ENCODE peak calls at places on chromosomes 13 and 19, in seven cellular contexts. One of them, this sample, is unnamed.

GRCh38 chr19:38453596-38453995 is 20.1 kb downstream of the RYR1 start:
- DNase-seq in stomach: no peak
- DNase-seq in cardiac fibroblast: no peak
- DNase-seq in lower leg skin: no peak
- DNase-seq in Caco-2: no peak
- DNase-seq in cardiac muscle cell: no peak
- DNase-seq in mucosa of descending colon: no peak
- DNase-seq in this sample: no peak

GRCh38 chr19:33374406-33374703 is 846 bp downstream of the CEBPG start:
- DNase-seq in cardiac muscle cell: peak; percentile 42
- DNase-seq in mucosa of descending colon: peak; percentile 56
- DNase-seq in cardiac fibroblast: no peak
- DNase-seq in stomach: no peak
- DNase-seq in lower leg skin: no peak
- DNase-seq in Caco-2: no peak
- DNase-seq in this sample: no peak

GRCh38 chr13:99468971-99469545 is 32.2 kb upstream of the TM9SF2 start:
- DNase-seq in lower leg skin: no peak
- DNase-seq in cardiac fibroblast: no peak
- DNase-seq in cardiac muscle cell: no peak
- DNase-seq in Caco-2: no peak
- DNase-seq in stomach: no peak
- DNase-seq in mucosa of descending colon: no peak
- DNase-seq in this sample: no peak

GRCh38 chr19:3184847-3185481 is 766 bp upstream of the NCLN start:
- DNase-seq in cardiac fibroblast: peak; percentile 75
- DNase-seq in Caco-2: peak; percentile 60
- DNase-seq in stomach: peak; percentile 73
- DNase-seq in lower leg skin: no peak
- DNase-seq in mucosa of descending colon: no peak
- DNase-seq in cardiac muscle cell: peak; percentile 82
- DNase-seq in this sample: no peak

GRCh38 chr13:31380728-31381127 is 181.0 kb downstream of the B3GLCT start:
- DNase-seq in Caco-2: no peak
- DNase-seq in cardiac muscle cell: peak; percentile 19
- DNase-seq in stomach: no peak
- DNase-seq in lower leg skin: no peak
- DNase-seq in mucosa of descending colon: no peak
- DNase-seq in cardiac fibroblast: no peak
- DNase-seq in this sample: no peak

GRCh38 chr19:21474671-21475181 is 30.7 kb upstream of the ZNF429 start:
- DNase-seq in stomach: peak; percentile 75
- DNase-seq in cardiac muscle cell: peak; percentile 92
- DNase-seq in mucosa of descending colon: peak; percentile 87
- DNase-seq in lower leg skin: no peak
- DNase-seq in cardiac fibroblast: peak; percentile 48
- DNase-seq in Caco-2: no peak
- DNase-seq in this sample: no peak

GRCh38 chr19:13102666-13103584 is at the start of gene LYL1:
- DNase-seq in stomach: peak; percentile 86
- DNase-seq in cardiac fibroblast: peak; percentile 77
- DNase-seq in lower leg skin: no peak
- DNase-seq in mucosa of descending colon: peak; percentile 75
- DNase-seq in Caco-2: peak; percentile 75
- DNase-seq in cardiac muscle cell: peak; percentile 89
- DNase-seq in this sample: no peak

GRCh38 chr13:104057851-104058250 is 991.6 kb upstream of the SLC10A2 start:
- DNase-seq in cardiac muscle cell: no peak
- DNase-seq in Caco-2: no peak
- DNase-seq in lower leg skin: no peak
- DNase-seq in mucosa of descending colon: no peak
- DNase-seq in stomach: no peak
- DNase-seq in cardiac fibroblast: no peak
- DNase-seq in this sample: no peak

GRCh38 chr13:63625869-63626268 is 2210.2 kb upstream of the PCDH20 start:
- DNase-seq in stomach: no peak
- DNase-seq in cardiac fibroblast: no peak
- DNase-seq in cardiac muscle cell: no peak
- DNase-seq in lower leg skin: no peak
- DNase-seq in mucosa of descending colon: no peak
- DNase-seq in Caco-2: no peak
- DNase-seq in this sample: no peak

GRCh38 chr19:10764340-10764894 is 46.5 kb downstream of the DNM2 start:
- DNase-seq in Caco-2: no peak
- DNase-seq in lower leg skin: no peak
- DNase-seq in stomach: peak; percentile 65
- DNase-seq in cardiac muscle cell: peak; percentile 24
- DNase-seq in mucosa of descending colon: peak; percentile 90
- DNase-seq in cardiac fibroblast: no peak
- DNase-seq in this sample: no peak

GRCh38 chr13:112183544-112184145 is 116.7 kb downstream of the SOX1 start:
- DNase-seq in stomach: no peak
- DNase-seq in mucosa of descending colon: no peak
- DNase-seq in lower leg skin: no peak
- DNase-seq in Caco-2: no peak
- DNase-seq in cardiac muscle cell: no peak
- DNase-seq in cardiac fibroblast: no peak
- DNase-seq in this sample: no peak

GRCh38 chr13:100984349-100984748 is 309.8 kb upstream of the TMTC4 start:
- DNase-seq in cardiac fibroblast: no peak
- DNase-seq in Caco-2: no peak
- DNase-seq in lower leg skin: no peak
- DNase-seq in stomach: no peak
- DNase-seq in cardiac muscle cell: no peak
- DNase-seq in mucosa of descending colon: no peak
- DNase-seq in this sample: no peak

GRCh38 chr19:54388001-54388802 is 23.5 kb upstream of the LAIR1 start:
- DNase-seq in lower leg skin: no peak
- DNase-seq in cardiac muscle cell: no peak
- DNase-seq in Caco-2: no peak
- DNase-seq in stomach: no peak
- DNase-seq in mucosa of descending colon: peak; percentile 43
- DNase-seq in cardiac fibroblast: no peak
- DNase-seq in this sample: no peak

GRCh38 chr19:56671613-56671994 is at the start of gene ZNF835:
- DNase-seq in mucosa of descending colon: peak; percentile 84
- DNase-seq in cardiac fibroblast: peak; percentile 58
- DNase-seq in stomach: peak; percentile 76
- DNase-seq in cardiac muscle cell: peak; percentile 57
- DNase-seq in lower leg skin: peak; percentile 73
- DNase-seq in Caco-2: no peak
- DNase-seq in this sample: no peak

GRCh38 chr19:48991011-48991609 is 2.0 kb downstream of the GYS1 start:
- DNase-seq in mucosa of descending colon: no peak
- DNase-seq in lower leg skin: no peak
- DNase-seq in cardiac fibroblast: no peak
- DNase-seq in cardiac muscle cell: no peak
- DNase-seq in Caco-2: no peak
- DNase-seq in stomach: no peak
- DNase-seq in this sample: no peak

GRCh38 chr13:30819136-30819875 is 84.0 kb downstream of the ALOX5AP start:
- DNase-seq in stomach: no peak
- DNase-seq in cardiac fibroblast: no peak
- DNase-seq in cardiac muscle cell: no peak
- DNase-seq in mucosa of descending colon: no peak
- DNase-seq in lower leg skin: no peak
- DNase-seq in Caco-2: no peak
- DNase-seq in this sample: no peak

GRCh38 chr13:103615778-103616177 is 549.6 kb upstream of the SLC10A2 start:
- DNase-seq in cardiac fibroblast: no peak
- DNase-seq in lower leg skin: no peak
- DNase-seq in cardiac muscle cell: no peak
- DNase-seq in stomach: no peak
- DNase-seq in Caco-2: no peak
- DNase-seq in mucosa of descending colon: no peak
- DNase-seq in this sample: no peak

GRCh38 chr13:114299604-114300305 is 14.5 kb upstream of the CHAMP1 start:
- DNase-seq in cardiac fibroblast: no peak
- DNase-seq in lower leg skin: no peak
- DNase-seq in Caco-2: no peak
- DNase-seq in cardiac muscle cell: no peak
- DNase-seq in mucosa of descending colon: no peak
- DNase-seq in stomach: no peak
- DNase-seq in this sample: no peak

GRCh38 chr13:25977216-25977615 is 74.6 kb downstream of the SHISA2 start:
- DNase-seq in cardiac fibroblast: no peak
- DNase-seq in mucosa of descending colon: no peak
- DNase-seq in stomach: no peak
- DNase-seq in lower leg skin: no peak
- DNase-seq in Caco-2: no peak
- DNase-seq in cardiac muscle cell: peak; percentile 10
- DNase-seq in this sample: no peak

GRCh38 chr13:48731957-48732569 is 78.3 kb downstream of the CYSLTR2 start:
- DNase-seq in cardiac fibroblast: peak; percentile 42
- DNase-seq in cardiac muscle cell: peak; percentile 42
- DNase-seq in mucosa of descending colon: peak; percentile 68
- DNase-seq in stomach: peak; percentile 50
- DNase-seq in lower leg skin: no peak
- DNase-seq in Caco-2: peak; percentile 51
- DNase-seq in this sample: no peak

GRCh38 chr19:4678881-4679379 is 8.8 kb upstream of the MYDGF start:
- DNase-seq in cardiac muscle cell: peak; percentile 59
- DNase-seq in lower leg skin: no peak
- DNase-seq in Caco-2: peak; percentile 35
- DNase-seq in stomach: no peak
- DNase-seq in cardiac fibroblast: peak; percentile 5
- DNase-seq in mucosa of descending colon: no peak
- DNase-seq in this sample: no peak

GRCh38 chr13:20151612-20152011 is 9.2 kb downstream of the GJA3 start:
- DNase-seq in mucosa of descending colon: no peak
- DNase-seq in lower leg skin: no peak
- DNase-seq in stomach: no peak
- DNase-seq in Caco-2: no peak
- DNase-seq in cardiac fibroblast: no peak
- DNase-seq in cardiac muscle cell: no peak
- DNase-seq in this sample: no peak

GRCh38 chr13:20142019-20142926 is 18.6 kb downstream of the GJA3 start:
- DNase-seq in stomach: no peak
- DNase-seq in lower leg skin: no peak
- DNase-seq in cardiac muscle cell: no peak
- DNase-seq in Caco-2: no peak
- DNase-seq in cardiac fibroblast: no peak
- DNase-seq in mucosa of descending colon: no peak
- DNase-seq in this sample: no peak

GRCh38 chr19:6087074-6087506 is 23.2 kb downstream of the RFX2 start:
- DNase-seq in stomach: no peak
- DNase-seq in cardiac muscle cell: no peak
- DNase-seq in cardiac fibroblast: no peak
- DNase-seq in Caco-2: peak; percentile 71
- DNase-seq in lower leg skin: no peak
- DNase-seq in mucosa of descending colon: peak; percentile 70
- DNase-seq in this sample: no peak

GRCh38 chr13:113415032-113415431 is 38.3 kb downstream of the ADPRHL1 start:
- DNase-seq in cardiac fibroblast: no peak
- DNase-seq in stomach: no peak
- DNase-seq in lower leg skin: no peak
- DNase-seq in mucosa of descending colon: no peak
- DNase-seq in Caco-2: no peak
- DNase-seq in cardiac muscle cell: no peak
- DNase-seq in this sample: no peak

GRCh38 chr19:18915639-18916038 is 3.5 kb downstream of the COPE start:
- DNase-seq in cardiac fibroblast: peak; percentile 56
- DNase-seq in Caco-2: peak; percentile 55
- DNase-seq in lower leg skin: no peak
- DNase-seq in stomach: peak; percentile 36
- DNase-seq in mucosa of descending colon: peak; percentile 62
- DNase-seq in cardiac muscle cell: peak; percentile 43
- DNase-seq in this sample: no peak

GRCh38 chr19:52369463-52370340 is at the start of gene ZNF880:
- DNase-seq in cardiac muscle cell: peak; percentile 89
- DNase-seq in cardiac fibroblast: peak; percentile 94
- DNase-seq in mucosa of descending colon: peak; percentile 93
- DNase-seq in stomach: peak; percentile 92
- DNase-seq in lower leg skin: peak; percentile 90
- DNase-seq in Caco-2: peak; percentile 65
- DNase-seq in this sample: peak; percentile 74

DNA sequence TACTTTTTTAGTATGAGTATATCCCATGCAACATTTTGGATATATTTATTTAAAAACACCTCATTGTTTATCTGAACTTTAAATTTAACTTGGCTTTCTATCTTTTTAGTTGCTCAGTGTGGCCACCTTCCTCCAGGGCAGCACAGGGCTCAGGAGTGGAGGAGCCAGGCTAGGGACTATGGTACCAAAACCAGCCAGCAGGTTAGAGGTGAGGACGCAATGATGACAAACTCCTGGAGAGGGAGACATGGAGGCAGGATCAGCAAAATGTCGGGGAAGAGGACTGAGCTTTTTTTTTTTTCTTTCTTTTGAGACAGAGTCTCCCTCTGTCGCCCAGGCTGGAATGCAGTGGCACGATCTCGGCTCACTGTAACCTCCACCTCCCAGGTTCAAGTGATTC is 29.6 kb upstream of the CALM3 start:
- DNase-seq in cardiac fibroblast: peak; percentile 31
- DNase-seq in stomach: no peak
- DNase-seq in mucosa of descending colon: no peak
- DNase-seq in Caco-2: peak; percentile 78
- DNase-seq in lower leg skin: no peak
- DNase-seq in cardiac muscle cell: peak; percentile 23
- DNase-seq in this sample: no peak
- TF ChIP-seq CTCF in cardiac fibroblast: peak; percentile 20
- TF ChIP-seq CTCF in stomach: no peak
- TF ChIP-seq CTCF in mucosa of descending colon: no peak
- TF ChIP-seq CTCF in Caco-2: peak; percentile 34
- TF ChIP-seq CTCF in lower leg skin: no peak
- TF ChIP-seq CTCF in cardiac muscle cell: no peak
- TF ChIP-seq CTCF in this sample: peak; percentile 15

DNA sequence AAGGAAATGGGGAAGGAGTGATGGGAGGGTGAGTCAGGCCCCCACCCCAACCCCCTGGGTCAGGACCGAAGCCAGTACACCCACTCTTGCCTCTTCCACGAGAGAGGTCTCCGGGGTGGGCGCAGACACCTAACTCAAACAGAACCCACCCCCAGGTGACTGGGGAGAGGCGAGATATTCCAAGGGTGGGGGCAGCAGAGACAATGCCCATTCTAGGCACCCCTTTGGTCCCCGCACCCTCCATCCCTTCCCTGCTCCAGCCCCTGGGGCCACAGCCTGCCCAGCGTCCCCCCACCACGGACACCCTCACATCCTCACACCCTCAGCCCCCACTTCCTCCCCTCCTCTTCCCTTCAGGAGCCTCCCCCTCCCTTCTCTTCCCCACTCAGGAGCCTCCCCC is 682 bp downstream of the ZSCAN18 start:
- DNase-seq in Caco-2: no peak
- DNase-seq in mucosa of descending colon: no peak
- DNase-seq in lower leg skin: no peak
- DNase-seq in cardiac fibroblast: no peak
- DNase-seq in cardiac muscle cell: no peak
- DNase-seq in stomach: no peak
- DNase-seq in this sample: no peak
- H3K4me3 ChIP-seq in Caco-2: no peak overlapping the region
- H3K4me3 ChIP-seq in mucosa of descending colon: no peak overlapping the region
- H3K4me3 ChIP-seq in lower leg skin: peak overlapping the region; percentile 84
- H3K4me3 ChIP-seq in cardiac fibroblast: peak overlapping the region; percentile 98
- H3K4me3 ChIP-seq in cardiac muscle cell: peak overlapping the region; percentile 69
- H3K4me3 ChIP-seq in stomach: peak overlapping the region; percentile 66
- H3K4me3 ChIP-seq in this sample: peak overlapping the region; percentile 88

GRCh38 chr19:27793644-27794443 is 1419.1 kb downstream of the UQCRFS1 start:
- DNase-seq in stomach: peak; percentile 92
- DNase-seq in cardiac fibroblast: peak; percentile 94
- DNase-seq in lower leg skin: peak; percentile 94
- DNase-seq in cardiac muscle cell: peak; percentile 95
- DNase-seq in Caco-2: peak; percentile 93
- DNase-seq in mucosa of descending colon: peak; percentile 94
- DNase-seq in this sample: peak; percentile 92
- TF ChIP-seq CTCF in stomach: no peak
- TF ChIP-seq CTCF in cardiac fibroblast: no peak
- TF ChIP-seq CTCF in lower leg skin: no peak
- TF ChIP-seq CTCF in cardiac muscle cell: no peak
- TF ChIP-seq CTCF in Caco-2: no peak
- TF ChIP-seq CTCF in mucosa of descending colon: no peak
- TF ChIP-seq CTCF in this sample: peak; percentile 3

GRCh38 chr19:41218615-41219507 is at the start of gene AXL:
- DNase-seq in mucosa of descending colon: peak; percentile 67
- DNase-seq in cardiac fibroblast: peak; percentile 90
- DNase-seq in Caco-2: peak; percentile 43
- DNase-seq in stomach: peak; percentile 39
- DNase-seq in lower leg skin: peak; percentile 84
- DNase-seq in cardiac muscle cell: peak; percentile 91
- DNase-seq in this sample: no peak
- H3K4me3 ChIP-seq in mucosa of descending colon: peak within 1 kb of the TSS; percentile 9
- H3K4me3 ChIP-seq in cardiac fibroblast: peak within 1 kb of the TSS; percentile 79
- H3K4me3 ChIP-seq in Caco-2: no peak within 1 kb of the TSS
- H3K4me3 ChIP-seq in stomach: peak within 1 kb of the TSS; percentile 62
- H3K4me3 ChIP-seq in lower leg skin: peak within 1 kb of the TSS; percentile 66
- H3K4me3 ChIP-seq in cardiac muscle cell: peak within 1 kb of the TSS; percentile 42
- H3K4me3 ChIP-seq in this sample: no peak within 1 kb of the TSS

This sample was measured in LNCaP clone FGC.